ENCODE peak calls at places on chromosomes 6 and 20, in nine cellular contexts. X is IMR-90, V is neural progenitor cell, M is upper lobe of right lung, O is HFF-Myc, K is astrocyte of the spinal cord, N is astrocyte of the cerebellum, I is HepG2, Z is lung. T is an unnamed sample.

GRCh38 chr6:16947461-16948159 is 154.2 kb upstream of the STMND1 start:
- DNase-seq in N (peak), I (peak), V (peak), K (peak), M (no peak), X (peak), O (peak), Z (peak), T (peak)

GRCh38 chr20:43916073-43916874 is 1.6 kb downstream of the TOX2 start:
- DNase-seq in O (no peak), M (no peak), X (no peak), I (no peak), N (no peak), K (peak), V (peak), Z (no peak), T (no peak)

GRCh38 chr6:1316482-1317220 is 4.8 kb downstream of the FOXQ1 start:
- DNase-seq in V (peak), M (peak), N (no peak), K (no peak), X (no peak), O (no peak), Z (no peak), I (peak), T (no peak)

GRCh38 chr6:5249451-5250122 is 11.2 kb downstream of the LYRM4 start:
- DNase-seq in N (no peak), M (no peak), V (no peak), I (no peak), X (no peak), O (no peak), K (no peak), Z (no peak), T (no peak)

GRCh38 chr6:125212377-125212776 is 58.8 kb downstream of the TPD52L1 start:
- DNase-seq in I (no peak), X (no peak), V (no peak), K (no peak), N (no peak), Z (no peak), M (no peak), O (no peak), T (no peak)

GRCh38 chr6:164166515-164166914 is 752.0 kb downstream of the QKI start:
- DNase-seq in N (no peak), M (no peak), Z (no peak), O (no peak), I (no peak), V (no peak), X (no peak), K (no peak), T (no peak)

GRCh38 chr6:75090574-75090973 is 115.3 kb downstream of the COL12A1 start:
- DNase-seq in N (no peak), O (no peak), M (no peak), X (no peak), V (no peak), K (no peak), I (no peak), Z (no peak), T (no peak)

GRCh38 chr20:51532577-51533191 is 9.8 kb downstream of the NFATC2 start:
- DNase-seq in X (peak), N (peak), K (no peak), M (no peak), Z (no peak), V (no peak), I (no peak), O (no peak), T (no peak)

GRCh38 chr6:131958095-131958494 is 6.9 kb upstream of the CCN2 start:
- DNase-seq in K (no peak), Z (no peak), N (no peak), O (no peak), V (no peak), X (no peak), M (no peak), I (no peak), T (no peak)

GRCh38 chr6:137763861-137764260 is 103.2 kb upstream of the TNFAIP3 start:
- DNase-seq in O (no peak), V (no peak), K (no peak), N (no peak), I (no peak), M (no peak), X (no peak), Z (no peak), T (no peak)

GRCh38 chr6:107284805-107285204 is 169.5 kb upstream of the BEND3 start:
- DNase-seq in K (no peak), M (no peak), O (no peak), N (peak), V (no peak), X (no peak), I (no peak), Z (no peak), T (no peak)

GRCh38 chr6:27836783-27837635 is 75.2 kb downstream of the OR2B2 start:
- DNase-seq in M (no peak), K (peak), I (peak), Z (peak), V (peak), O (peak), N (no peak), X (peak), T (peak)

GRCh38 chr20:47397652-47398301 is 41.3 kb upstream of the ZMYND8 start:
- DNase-seq in O (no peak), K (no peak), M (no peak), Z (no peak), X (no peak), I (no peak), N (no peak), V (no peak), T (no peak)

GRCh38 chr6:8513174-8513573 is 77.8 kb upstream of the SLC35B3 start:
- DNase-seq in M (no peak), Z (no peak), I (no peak), N (no peak), O (no peak), V (no peak), K (no peak), X (no peak), T (no peak)

GRCh38 chr20:21529863-21530262 is 16.0 kb upstream of the NKX2-2 start:
- DNase-seq in X (no peak), K (no peak), O (no peak), I (peak), M (no peak), V (peak), N (no peak), Z (no peak), T (no peak)

GRCh38 chr6:47781732-47782131 is at the start of gene OPN5:
- DNase-seq in I (no peak), M (no peak), Z (no peak), X (no peak), O (no peak), N (no peak), V (no peak), K (no peak), T (no peak)

GRCh38 chr20:57811373-57812020 is 101.7 kb upstream of the PMEPA1 start:
- DNase-seq in M (peak), K (peak), N (no peak), V (peak), Z (peak), O (no peak), X (no peak), I (no peak), T (no peak)

GRCh38 chr6:111566873-111567517 is 38.7 kb downstream of the TRAF3IP2 start:
- DNase-seq in M (peak), O (no peak), I (no peak), Z (no peak), X (no peak), V (no peak), N (no peak), K (no peak), T (no peak)

GRCh38 chr20:36367370-36367745 is 61.2 kb downstream of the DLGAP4 start:
- DNase-seq in I (no peak), V (no peak), M (no peak), K (no peak), Z (no peak), O (no peak), X (no peak), N (no peak), T (no peak)

GRCh38 chr20:60283281-60283680 is 325.1 kb downstream of the CDH26 start:
- DNase-seq in N (no peak), X (no peak), I (no peak), O (no peak), Z (no peak), M (no peak), V (peak), K (peak), T (no peak)

GRCh38 chr6:32984639-32985389 is 16.4 kb downstream of the BRD2 start:
- DNase-seq in O (peak), I (peak), N (peak), V (peak), X (peak), K (peak), M (peak), Z (peak), T (peak)

GRCh38 chr6:13461805-13462204 is 25.6 kb downstream of the GFOD1 start:
- DNase-seq in V (no peak), Z (peak), I (no peak), O (no peak), M (peak), X (no peak), K (no peak), N (no peak), T (no peak)

GRCh38 chr6:138719744-138720143 is 53.8 kb upstream of the CCDC28A start:
- DNase-seq in V (no peak), Z (no peak), M (no peak), N (no peak), O (no peak), X (no peak), K (no peak), I (no peak), T (no peak)

GRCh38 chr6:140784573-140784972 is 1348.2 kb upstream of the GJE1 start:
- DNase-seq in N (no peak), X (peak), M (no peak), I (no peak), Z (no peak), K (no peak), V (no peak), O (no peak), T (no peak)

GRCh38 chr6:122401104-122401503 is 1.7 kb downstream of the HSF2 start:
- DNase-seq in K (no peak), I (no peak), N (no peak), X (no peak), M (no peak), O (no peak), Z (no peak), V (no peak), T (no peak)

GRCh38 chr6:122400467-122401089 is 1.1 kb downstream of the HSF2 start:
- DNase-seq in M (no peak), V (no peak), N (no peak), Z (no peak), K (no peak), X (no peak), I (no peak), O (no peak), T (no peak)

GRCh38 chr6:122399055-122399347 is 451 bp upstream of the HSF2 start:
- DNase-seq in O (no peak), M (no peak), K (no peak), X (no peak), N (peak), V (no peak), I (no peak), Z (no peak), T (no peak)

GRCh38 chr6:122400121-122400450 is 634 bp downstream of the HSF2 start:
- DNase-seq in K (peak), O (no peak), M (no peak), V (no peak), X (no peak), I (peak), N (no peak), Z (no peak), T (no peak)

GRCh38 chr6:122399348-122400120 is at the start of gene HSF2:
- DNase-seq in O (peak), V (peak), Z (peak), X (peak), N (no peak), I (peak), K (peak), M (peak), T (peak)
- TF ChIP-seq CTCF in O (no peak), V (peak), Z (no peak), X (peak), N (peak), I (peak), K (peak), M (peak), T (peak)

GRCh38 chr6:38302081-38302480 is 337.6 kb downstream of the BTBD9 start:
- DNase-seq in X (peak), K (no peak), M (no peak), I (no peak), Z (no peak), V (no peak), N (no peak), O (no peak), T (no peak)
- H3K4me3 ChIP-seq in X (no peak), K (no peak), M (no peak), I (no peak), Z (no peak), V (no peak), N (no peak), O (no peak), T (no peak)

GRCh38 chr6:163147988-163148387 is 266.5 kb upstream of the QKI start:
- DNase-seq in I (no peak), M (no peak), N (no peak), V (no peak), O (no peak), Z (no peak), K (no peak), X (no peak), T (no peak)
- TF ChIP-seq CTCF in I (no peak), M (no peak), N (peak), V (peak), O (no peak), Z (no peak), K (no peak), X (no peak), T (no peak)

DNA sequence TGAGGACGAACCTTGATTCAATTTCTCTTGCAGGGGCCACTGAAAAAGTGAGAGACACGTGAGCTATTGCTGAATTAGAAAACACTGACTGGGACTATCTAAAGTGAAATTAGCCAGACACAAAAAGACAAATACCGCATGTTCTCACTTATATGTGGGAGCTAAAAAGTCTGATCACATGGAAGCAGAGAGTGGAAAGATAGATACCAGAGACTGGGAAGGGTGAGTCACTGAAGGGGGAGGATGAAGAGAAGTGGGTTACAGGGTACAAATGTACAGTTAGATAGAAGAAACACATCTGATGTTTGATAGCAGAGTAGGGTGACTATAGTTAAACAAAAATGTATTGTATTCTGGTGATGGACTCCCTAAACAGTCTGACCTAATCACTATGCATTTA is 13.4 kb downstream of the CST3 start:
- DNase-seq in I (peak), V (no peak), Z (no peak), K (no peak), M (no peak), X (no peak), N (no peak), O (no peak), T (no peak)
- H3K4me3 ChIP-seq in I (no peak), V (no peak), Z (no peak), K (no peak), M (no peak), X (no peak), N (no peak), O (no peak), T (no peak)

GRCh38 chr20:35085477-35086225 is 7.0 kb downstream of the TRPC4AP start:
- DNase-seq in V (no peak), O (no peak), N (no peak), I (no peak), M (no peak), Z (no peak), K (no peak), X (no peak), T (no peak)

GRCh38 chr20:35077341-35077740 is 15.3 kb downstream of the TRPC4AP start:
- DNase-seq in V (no peak), K (no peak), O (no peak), I (no peak), M (no peak), X (no peak), N (no peak), Z (no peak), T (no peak)

GRCh38 chr20:35077872-35078271 is 14.7 kb downstream of the TRPC4AP start:
- DNase-seq in M (no peak), V (no peak), O (no peak), N (no peak), Z (no peak), X (no peak), K (no peak), I (no peak), T (no peak)

GRCh38 chr20:35084998-35085397 is 7.6 kb downstream of the TRPC4AP start:
- DNase-seq in Z (no peak), V (no peak), M (no peak), I (no peak), K (no peak), X (no peak), N (no peak), O (no peak), T (no peak)

GRCh38 chr20:35079472-35080347 is 12.9 kb downstream of the TRPC4AP start:
- DNase-seq in X (no peak), I (no peak), Z (no peak), M (no peak), K (no peak), N (no peak), O (no peak), V (no peak), T (no peak)
- TF ChIP-seq CTCF in X (no peak), I (no peak), Z (no peak), M (no peak), K (no peak), N (no peak), O (no peak), V (no peak), T (no peak)

DNA sequence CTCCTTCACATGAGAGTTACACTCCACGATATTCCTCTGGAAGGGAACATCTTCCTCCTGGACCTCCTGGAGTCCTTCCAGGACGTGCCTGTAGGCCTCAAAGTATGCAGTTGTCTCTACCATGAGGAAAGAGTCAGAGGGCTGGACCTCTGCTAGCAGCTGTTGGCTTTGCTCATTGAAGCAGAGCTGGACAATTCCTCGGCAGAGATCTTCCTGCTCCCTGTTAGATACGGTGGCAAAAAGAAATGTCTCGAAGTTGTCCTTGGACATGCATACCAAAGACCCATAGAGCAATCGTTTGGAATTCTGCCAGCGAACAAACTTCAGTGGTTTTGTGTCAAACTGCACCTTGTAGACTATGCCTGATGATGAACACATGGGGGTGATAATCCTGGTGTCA is 7.7 kb downstream of the ZNFX1 start:
- DNase-seq in I (no peak), O (no peak), M (no peak), X (peak), K (no peak), V (no peak), N (no peak), Z (no peak), T (no peak)
- H3K4me3 ChIP-seq in I (no peak), O (peak), M (peak), X (no peak), K (no peak), V (no peak), N (no peak), Z (no peak), T (no peak)

DNA sequence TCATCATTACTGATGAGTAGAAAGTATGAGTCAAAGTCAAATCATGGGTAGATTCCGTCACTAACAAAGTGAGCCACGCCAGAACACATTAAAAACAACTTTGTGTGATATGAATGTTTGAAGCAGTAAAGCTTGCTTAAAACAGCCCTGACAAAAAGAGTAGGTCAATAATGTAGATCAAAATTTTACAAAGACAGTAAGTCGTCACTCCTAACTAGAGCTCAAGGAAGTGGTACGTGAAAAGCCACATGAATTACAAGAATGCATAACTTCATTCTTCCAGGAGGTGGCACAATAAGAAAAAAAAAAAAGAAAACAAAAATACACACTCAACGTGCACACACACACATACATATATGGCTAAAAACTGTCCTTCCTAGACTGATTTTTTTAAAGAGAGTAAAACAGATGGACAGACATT is 69.9 kb downstream of the HACE1 start:
- DNase-seq in Z (no peak), O (peak), X (peak), M (no peak), I (peak), V (no peak), N (peak), K (peak), T (peak)
- TF ChIP-seq CTCF in Z (peak), O (peak), X (peak), M (peak), I (peak), V (peak), N (no peak), K (no peak), T (no peak)

GRCh38 chr20:4014031-4014474 is 1.3 kb downstream of the RNF24 start:
- DNase-seq in I (peak), N (peak), V (peak), K (peak), M (no peak), Z (peak), X (peak), O (peak), T (peak)

GRCh38 chr20:4018015-4018748 is 2.8 kb upstream of the RNF24 start:
- DNase-seq in X (no peak), K (no peak), M (no peak), I (no peak), V (no peak), N (no peak), Z (no peak), O (no peak), T (no peak)

GRCh38 chr20:4020256-4020655 is 4.9 kb upstream of the RNF24 start:
- DNase-seq in O (no peak), M (no peak), K (no peak), I (no peak), X (no peak), N (no peak), V (no peak), Z (no peak), T (no peak)

GRCh38 chr20:4016349-4017050 is 1.1 kb upstream of the RNF24 start:
- DNase-seq in K (no peak), N (no peak), V (no peak), X (no peak), Z (no peak), O (no peak), I (no peak), M (no peak), T (no peak)

GRCh38 chr20:4017051-4017702 is 1.8 kb upstream of the RNF24 start:
- DNase-seq in V (no peak), M (no peak), I (no peak), K (no peak), X (no peak), O (no peak), Z (no peak), N (no peak), T (no peak)
- H3K4me3 ChIP-seq in V (no peak), M (no peak), I (no peak), K (no peak), X (no peak), O (no peak), Z (no peak), N (no peak), T (no peak)

GRCh38 chr20:25000268-25000801 is 7.8 kb upstream of the APMAP start:
- DNase-seq in X (peak), K (peak), I (no peak), M (peak), O (no peak), N (peak), V (no peak), Z (peak), T (peak)
- TF ChIP-seq CTCF in X (no peak), K (no peak), I (no peak), M (no peak), O (no peak), N (no peak), V (no peak), Z (no peak), T (peak)

T was measured in AG09309.